ENCODE peak calls at places on chromosomes 13 and 19, in five cellular contexts. H, F, Y, U and V are unnamed samples. For H3F3A and H4K20me1, the result is how much of the 10 kb centered on the place peaks cover.

GRCh38 chr13:49436890-49437289 is 7.0 kb downstream of the CAB39L start:
- DNase-seq in H (peak), U (no peak), Y (no peak), F (no peak), V (peak)

GRCh38 chr19:29717051-29717450 is 2.0 kb upstream of the C19orf12 start:
- DNase-seq in Y (no peak), H (no peak), U (no peak), F (no peak), V (no peak)

GRCh38 chr13:46961719-46962118 is 64.9 kb upstream of the HTR2A start:
- DNase-seq in U (peak), H (peak), Y (no peak), F (no peak), V (peak)

GRCh38 chr13:76856141-76856571 is 30.0 kb downstream of the KCTD12 start:
- DNase-seq in F (no peak), Y (no peak), U (no peak), H (peak), V (peak)

GRCh38 chr13:31172001-31172400 is 10.3 kb upstream of the HSPH1 start:
- DNase-seq in U (no peak), Y (no peak), F (no peak), H (peak), V (peak)

GRCh38 chr13:91406619-91407018 is 8.2 kb downstream of the GPC5 start:
- DNase-seq in F (peak), H (peak), U (peak), Y (peak), V (peak)

GRCh38 chr19:3360494-3361383 is 5.6 kb upstream of the NFIC start:
- DNase-seq in U (no peak), H (peak), F (peak), Y (peak), V (peak)

GRCh38 chr13:51625555-51626345 is 41.5 kb downstream of the WDFY2 start:
- DNase-seq in Y (no peak), F (no peak), U (no peak), H (no peak), V (no peak)

GRCh38 chr13:95924389-95924994 is 128.7 kb downstream of the UGGT2 start:
- DNase-seq in U (no peak), Y (no peak), F (no peak), H (peak), V (peak)

GRCh38 chr19:40229484-40229883 is 3.0 kb upstream of the CCNP start:
- DNase-seq in H (peak), F (no peak), Y (no peak), U (no peak), V (peak)

GRCh38 chr13:98962901-98963594 is 14.8 kb downstream of the DOCK9 start:
- DNase-seq in F (no peak), H (no peak), Y (no peak), U (no peak), V (no peak)

GRCh38 chr19:56664511-56664910 is 7.0 kb downstream of the ZNF835 start:
- DNase-seq in U (no peak), F (no peak), Y (no peak), H (no peak), V (no peak)

GRCh38 chr13:64029343-64030093 is 2613.9 kb upstream of the PCDH20 start:
- DNase-seq in H (no peak), Y (no peak), F (no peak), U (no peak), V (no peak)

GRCh38 chr13:99383946-99384345 is 76.7 kb upstream of the GPR183 start:
- DNase-seq in U (no peak), H (no peak), Y (no peak), F (no peak), V (no peak)

GRCh38 chr13:31765441-31765840 is 26.1 kb downstream of the RXFP2 start:
- DNase-seq in Y (no peak), H (no peak), U (no peak), F (no peak), V (peak)

GRCh38 chr13:35743165-35743564 is 266.7 kb upstream of the MAB21L1 start:
- DNase-seq in F (no peak), H (no peak), Y (no peak), U (no peak), V (no peak)

GRCh38 chr13:114325729-114326128 is 11.4 kb downstream of the CHAMP1 start:
- DNase-seq in F (no peak), U (no peak), Y (no peak), H (no peak), V (no peak)

GRCh38 chr13:41356788-41357187 is 45.7 kb downstream of the NAA16 start:
- DNase-seq in Y (no peak), H (peak), F (no peak), U (no peak), V (no peak)

GRCh38 chr19:10043286-10043927 is 30.1 kb downstream of the RDH8 start:
- DNase-seq in U (no peak), F (peak), H (peak), Y (no peak), V (peak)

GRCh38 chr13:70604448-70604847 is 496.2 kb upstream of the KLHL1 start:
- DNase-seq in Y (no peak), F (no peak), H (no peak), U (no peak), V (no peak)

GRCh38 chr19:32702010-32702409 is 10.4 kb downstream of the NUDT19 start:
- DNase-seq in U (no peak), Y (no peak), F (no peak), H (no peak), V (no peak)

GRCh38 chr19:38869836-38870607 is 8.1 kb downstream of the RINL start:
- DNase-seq in F (peak), H (no peak), U (peak), Y (peak), V (peak)

GRCh38 chr13:43389573-43389972 is 366.2 kb downstream of the DNAJC15 start:
- DNase-seq in U (no peak), H (no peak), F (no peak), Y (no peak), V (peak)

GRCh38 chr19:51719251-51719901 is 4.4 kb downstream of the HAS1 start:
- DNase-seq in Y (no peak), U (no peak), H (no peak), F (peak), V (no peak)

GRCh38 chr13:23828866-23829265 is 60.3 kb downstream of the MIPEP start:
- DNase-seq in Y (no peak), U (no peak), H (no peak), F (no peak), V (peak)

DNA sequence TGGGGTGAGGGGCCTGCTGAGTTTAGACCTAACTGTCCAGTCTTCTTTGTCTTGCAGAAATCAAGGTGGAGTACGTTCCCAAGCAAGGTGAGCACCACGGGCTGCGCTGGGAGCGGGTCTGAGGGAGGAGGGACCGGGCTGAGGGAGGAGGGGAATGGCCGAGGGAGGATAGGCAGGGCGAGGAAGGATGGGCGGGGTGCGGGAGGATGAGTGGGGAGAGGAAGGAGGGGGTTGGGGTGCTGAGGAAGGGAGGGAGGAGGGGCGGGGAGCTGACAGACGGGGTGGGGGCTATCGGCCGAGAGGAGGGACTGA is 18.5 kb downstream of the MYBPC2 start:
- DNase-seq in H (no peak), Y (no peak), U (no peak), F (no peak), V (no peak)
- H3K9ac ChIP-seq in H (no peak), Y (no peak), U (no peak), F (no peak), V (no peak)

DNA sequence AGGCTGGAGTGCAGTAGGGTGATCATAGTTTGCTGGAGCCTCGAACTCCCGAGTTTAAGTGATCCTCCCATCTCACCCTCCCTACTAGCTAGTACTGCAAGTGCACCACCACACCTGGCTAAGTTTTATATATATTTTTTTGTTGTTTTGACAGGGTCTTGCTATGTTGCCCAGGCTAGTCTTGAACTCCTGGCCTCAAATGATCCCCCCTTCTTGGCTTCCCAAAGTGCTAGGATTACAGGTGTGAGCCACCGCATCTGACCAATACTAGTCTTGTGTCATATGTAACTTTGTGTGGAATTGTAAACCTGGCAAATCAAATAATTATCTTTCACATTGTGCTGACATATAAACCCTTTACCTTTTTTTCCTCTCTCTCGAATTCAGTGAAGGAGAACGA is 10.2 kb downstream of the HNRNPM start:
- DNase-seq in U (no peak), F (no peak), H (no peak), Y (no peak), V (no peak)
- H3F3A ChIP-seq in U (under half), F (half or more), H (under half), Y (under half), V (half or more)

DNA sequence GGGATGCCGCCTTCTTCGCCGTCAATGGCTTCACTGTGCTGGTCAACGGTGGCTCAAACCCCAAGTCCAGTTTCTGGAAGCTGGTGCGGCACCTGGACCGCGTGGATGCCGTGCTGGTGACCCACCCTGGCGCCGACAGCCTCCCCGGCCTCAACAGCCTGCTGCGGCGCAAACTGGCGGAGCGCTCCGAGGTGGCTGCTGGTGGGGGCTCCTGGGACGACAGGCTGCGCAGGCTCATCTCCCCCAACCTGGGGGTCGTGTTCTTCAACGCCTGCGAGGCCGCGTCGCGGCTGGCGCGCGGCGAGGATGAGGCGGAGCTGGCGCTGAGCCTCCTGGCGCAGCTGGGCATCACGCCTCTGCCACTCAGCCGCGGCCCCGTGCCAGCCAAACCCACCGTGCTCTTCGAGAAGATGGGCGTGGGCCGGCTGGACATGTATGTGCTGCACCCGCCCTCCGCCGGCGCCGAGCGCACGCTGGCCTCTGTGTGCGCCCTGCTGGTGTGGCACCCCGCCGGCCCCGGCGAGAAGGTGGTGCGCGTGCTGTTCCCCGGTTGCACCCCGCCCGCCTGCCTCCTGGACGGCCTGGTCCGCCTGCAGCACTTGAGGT is 7.0 kb downstream of the MAP1S start:
- DNase-seq in H (no peak), U (no peak), F (no peak), Y (no peak), V (no peak)
- H4K20me1 ChIP-seq in H (under half), U (under half), F (half or more), Y (under half), V (under half)

DNA sequence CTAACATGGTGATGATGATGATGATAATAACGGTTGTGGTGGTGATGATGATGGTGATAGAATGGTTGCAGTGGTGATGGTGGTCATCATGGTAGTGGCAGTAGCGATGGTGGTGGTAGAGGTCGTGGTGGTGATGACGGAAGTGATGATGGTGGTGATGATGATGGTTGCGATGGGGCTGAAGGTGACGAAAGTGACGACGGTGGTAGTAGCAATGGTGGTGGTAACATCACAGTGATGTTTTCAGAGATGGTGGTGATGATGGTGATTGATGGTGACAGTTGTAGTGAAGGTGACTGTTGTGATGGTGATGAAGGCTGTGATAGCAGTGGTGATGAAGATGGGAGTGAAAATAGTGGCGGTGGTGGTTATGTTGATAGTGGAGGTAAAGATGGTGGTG is 3.6 kb upstream of the ADGRE3 start:
- DNase-seq in F (no peak), Y (no peak), U (no peak), H (no peak), V (no peak)
- H3K9ac ChIP-seq in F (no peak), Y (no peak), U (no peak), H (no peak), V (no peak)

GRCh38 chr19:18385675-18386542 is at the start of gene GDF15:
- DNase-seq in Y (peak), U (no peak), H (peak), F (peak), V (peak)
- H3F3A ChIP-seq in Y (under half), U (under half), H (under half), F (under half), V (under half)

GRCh38 chr19:7349231-7349591 is 474 bp downstream of the ARHGEF18 start:
- DNase-seq in H (no peak), U (no peak), Y (no peak), F (no peak), V (no peak)

GRCh38 chr19:7351861-7352260 is 3.1 kb downstream of the ARHGEF18 start:
- DNase-seq in Y (no peak), H (no peak), U (no peak), F (no peak), V (no peak)

GRCh38 chr19:7346488-7346971 is 2.2 kb upstream of the ARHGEF18 start:
- DNase-seq in H (no peak), F (no peak), U (no peak), Y (no peak), V (no peak)

GRCh38 chr19:7348587-7349230 is at the start of gene ARHGEF18:
- DNase-seq in Y (no peak), H (no peak), F (no peak), U (no peak), V (no peak)

DNA sequence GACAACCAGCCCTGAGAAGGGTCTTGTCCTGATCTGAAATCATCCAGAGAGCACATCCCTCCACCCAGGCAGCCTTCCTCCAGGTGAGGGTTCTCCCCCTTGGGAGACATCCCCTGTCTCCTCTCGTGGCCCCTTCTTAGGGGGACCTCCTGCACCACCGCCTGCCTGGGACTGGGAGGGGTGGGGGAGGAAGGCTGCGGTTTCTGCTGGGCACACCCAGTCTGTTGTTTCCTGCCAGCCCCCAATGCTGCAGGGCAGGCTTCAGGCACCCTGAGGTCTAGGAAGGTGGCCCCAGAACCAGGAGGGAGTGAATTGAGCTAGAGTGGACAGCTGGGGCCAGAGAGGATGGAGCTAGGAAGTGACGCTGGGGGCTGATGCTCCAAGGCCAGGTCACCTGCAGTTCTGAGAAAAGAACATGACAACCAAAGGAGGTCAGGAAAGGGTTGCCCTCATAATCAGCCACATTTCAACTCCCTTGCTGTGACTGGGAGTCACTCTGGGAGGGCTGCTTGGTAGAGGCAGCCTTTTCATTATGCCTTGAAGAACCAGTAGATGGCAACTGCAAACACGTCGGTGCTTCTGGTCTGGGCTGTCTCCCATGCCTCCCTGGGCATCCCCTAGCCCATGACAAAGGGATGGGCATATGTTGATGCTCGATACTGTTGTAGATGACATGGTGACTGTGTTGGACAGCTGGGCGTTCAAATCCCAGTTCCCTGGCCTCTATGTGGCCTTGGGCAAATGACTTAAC is 1.4 kb downstream of the ARHGEF18 start:
- DNase-seq in U (no peak), H (no peak), Y (no peak), F (no peak), V (no peak)
- H4K20me1 ChIP-seq in U (under half), H (under half), Y (under half), F (under half), V (under half)